ENCODE peak calls at places on chromosomes 16 and 17, in seven cellular contexts. Y is psoas muscle; O is CD8-positive, alpha-beta T cell; A is body of pancreas; B is esophagus squamous epithelium; L is uterus; G is H1. E is an unnamed sample.

GRCh38 chr17:52376137-52376536 is 217.6 kb upstream of the CA10 start:
- DNase-seq in Y (no peak), O (no peak), G (no peak), L (no peak), A (no peak), B (no peak), E (no peak)

GRCh38 chr16:12459401-12459791 is 344.3 kb downstream of the CPPED1 start:
- DNase-seq in O (no peak), Y (peak; percentile 67), A (peak; percentile 14), L (no peak), G (no peak), B (no peak), E (peak; percentile 29)

GRCh38 chr16:66551362-66551761 is 1.0 kb upstream of the CKLF start:
- DNase-seq in Y (no peak), O (peak; percentile 62), A (no peak), B (no peak), L (no peak), G (no peak), E (no peak)

GRCh38 chr17:73346763-73347162 is 35.0 kb upstream of the CDC42EP4 start:
- DNase-seq in L (no peak), G (no peak), A (no peak), Y (no peak), B (no peak), O (no peak), E (no peak)

GRCh38 chr16:16166952-16167351 is 56.3 kb downstream of the ABCC6 start:
- DNase-seq in Y (no peak), O (no peak), A (no peak), G (no peak), L (no peak), B (no peak), E (no peak)

GRCh38 chr17:77466140-77466539 is 325.4 kb downstream of the SEC14L1 start:
- DNase-seq in L (no peak), Y (no peak), A (no peak), O (no peak), G (no peak), B (no peak), E (no peak)

GRCh38 chr17:78484300-78485159 is 92.7 kb downstream of the DNAH17 start:
- DNase-seq in G (no peak), O (peak; percentile 66), A (no peak), L (no peak), Y (no peak), B (no peak), E (no peak)

GRCh38 chr16:16096161-16096857 is 127.0 kb downstream of the ABCC6 start:
- DNase-seq in L (peak; percentile 86), Y (no peak), B (no peak), A (peak; percentile 48), O (no peak), G (no peak), E (no peak)

GRCh38 chr17:17104036-17104435 is 61.8 kb downstream of the MPRIP start:
- DNase-seq in L (no peak), B (no peak), G (no peak), O (no peak), Y (peak; percentile 29), A (no peak), E (no peak)

GRCh38 chr17:3828151-3828851 is 17.7 kb downstream of the NCBP3 start:
- DNase-seq in B (no peak), L (no peak), A (no peak), Y (no peak), G (no peak), O (no peak), E (peak; percentile 76)

GRCh38 chr16:85088570-85089214 is 23.6 kb downstream of the CIBAR2 start:
- DNase-seq in B (no peak), O (no peak), A (no peak), G (no peak), L (no peak), Y (no peak), E (no peak)

GRCh38 chr17:27494192-27495091 is 38.2 kb downstream of the KSR1 start:
- DNase-seq in B (no peak), G (no peak), A (peak; percentile 93), Y (peak; percentile 87), L (peak; percentile 43), O (no peak), E (peak; percentile 34)

GRCh38 chr17:12659500-12659899 is 6.2 kb upstream of the MYOCD start:
- DNase-seq in G (no peak), A (no peak), L (peak; percentile 49), B (no peak), Y (no peak), O (no peak), E (no peak)

GRCh38 chr17:42830971-42831370 is 2.2 kb upstream of the PSME3 start:
- DNase-seq in B (no peak), A (no peak), G (no peak), L (no peak), O (no peak), Y (no peak), E (no peak)

GRCh38 chr17:51103451-51103850 is 17.2 kb downstream of the SPAG9 start:
- DNase-seq in Y (no peak), G (no peak), B (no peak), A (no peak), O (no peak), L (no peak), E (no peak)

GRCh38 chr17:8696951-8697745 is 47.5 kb downstream of the CCDC42 start:
- DNase-seq in Y (no peak), B (no peak), G (no peak), O (no peak), L (peak; percentile 74), A (no peak), E (no peak)

GRCh38 chr17:57044976-57045867 is 39.8 kb upstream of the AKAP1 start:
- DNase-seq in O (no peak), A (peak; percentile 9), Y (peak; percentile 52), G (no peak), B (no peak), L (no peak), E (no peak)
- H3K4me3 ChIP-seq in O (peak overlapping the region; percentile 49), A (no peak overlapping the region), Y (peak overlapping the region; percentile 62), G (no peak overlapping the region), B (peak overlapping the region; percentile 25), L (peak overlapping the region; percentile 12), E (peak overlapping the region; percentile 59)

DNA sequence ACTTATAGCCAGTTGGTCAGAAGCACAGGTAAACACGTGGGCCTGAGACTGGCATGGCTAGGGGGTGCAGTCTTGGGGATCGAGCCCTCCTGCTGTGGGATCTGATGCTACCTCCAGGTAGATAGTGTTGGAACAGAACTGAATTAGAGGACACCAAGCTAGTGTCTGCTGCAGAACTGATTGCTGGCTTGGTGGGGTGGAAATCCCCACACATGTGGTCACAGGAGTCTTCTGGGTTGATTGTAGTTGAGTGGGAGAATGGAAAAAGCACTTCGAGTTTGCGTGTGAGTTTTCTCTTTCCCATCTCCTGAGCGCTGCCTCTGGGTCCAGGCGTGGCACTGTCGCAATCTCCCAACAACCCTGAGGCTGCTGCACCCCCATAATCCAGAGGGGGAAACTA is 8.0 kb upstream of the SPATA32 start:
- DNase-seq in B (no peak), A (no peak), Y (no peak), O (no peak), L (no peak), G (no peak), E (no peak)
- H3K4me1 ChIP-seq in B (no peaks in the 10 kb centered on the region), A (no peaks in the 10 kb centered on the region), Y (peaks cover 20% of the 10 kb centered on the region), O (no peaks in the 10 kb centered on the region), L (no peaks in the 10 kb centered on the region), G (peaks cover 1% of the 10 kb centered on the region), E (peaks cover 13% of the 10 kb centered on the region)

GRCh38 chr16:29315916-29316517 is 90.5 kb downstream of the NPIPB11 start:
- DNase-seq in Y (no peak), A (no peak), G (no peak), L (no peak), O (no peak), B (no peak), E (no peak)
- TF ChIP-seq CTCF in Y (peak; percentile 25), A (no peak), G (no peak), L (no peak), O (no peak), B (no peak), E (no peak)

GRCh38 chr16:51134269-51134812 is 16.7 kb downstream of the SALL1 start:
- DNase-seq in L (no peak), G (no peak), B (no peak), O (no peak), Y (no peak), A (no peak), E (no peak)
- H3K4me3 ChIP-seq in L (no peak overlapping the region), G (peak overlapping the region; percentile 70), B (no peak overlapping the region), O (no peak overlapping the region), Y (no peak overlapping the region), A (no peak overlapping the region), E (no peak overlapping the region)

GRCh38 chr17:32488177-32488542 is 1.4 kb downstream of the CDK5R1 start:
- DNase-seq in L (no peak), Y (no peak), B (no peak), A (no peak), G (no peak), O (no peak), E (no peak)
- H3K4me1 ChIP-seq in L (peaks cover 4% of the 10 kb centered on the region), Y (peaks cover 20% of the 10 kb centered on the region), B (peaks cover 18% of the 10 kb centered on the region), A (peaks cover 35% of the 10 kb centered on the region), G (peaks cover 23% of the 10 kb centered on the region), O (peaks cover 63% of the 10 kb centered on the region), E (peaks cover 12% of the 10 kb centered on the region)

GRCh38 chr17:35742896-35743477 is 10.1 kb downstream of the GAS2L2 start:
- DNase-seq in A (no peak), L (no peak), B (no peak), O (no peak), Y (no peak), G (no peak), E (no peak)

GRCh38 chr17:35742496-35742895 is 10.5 kb downstream of the GAS2L2 start:
- DNase-seq in L (no peak), B (no peak), G (no peak), Y (no peak), A (no peak), O (no peak), E (no peak)

GRCh38 chr17:35740216-35740615 is 8.8 kb downstream of the RASL10B start:
- DNase-seq in Y (no peak), G (no peak), O (no peak), B (no peak), L (no peak), A (no peak), E (no peak)

GRCh38 chr17:35738519-35739133 is 7.2 kb downstream of the RASL10B start:
- DNase-seq in O (no peak), L (no peak), A (no peak), G (no peak), Y (no peak), B (no peak), E (no peak)

GRCh38 chr17:35740997-35741931 is 9.8 kb downstream of the RASL10B start:
- DNase-seq in O (no peak), B (no peak), Y (no peak), L (no peak), G (no peak), A (peak; percentile 19), E (no peak)
- TF ChIP-seq CTCF in O (no peak), B (no peak), Y (no peak), L (no peak), G (peak; percentile 25), A (no peak), E (no peak)

GRCh38 chr16:80997964-80998620 is 8.6 kb downstream of the CMC2 start:
- DNase-seq in O (no peak), B (no peak), G (no peak), L (no peak), A (no peak), Y (no peak), E (no peak)
- H3K4me3 ChIP-seq in O (peak overlapping the region; percentile 54), B (no peak overlapping the region), G (no peak overlapping the region), L (no peak overlapping the region), A (no peak overlapping the region), Y (peak overlapping the region; percentile 25), E (no peak overlapping the region)

E was measured in gastrocnemius medialis.